ENCODE peak calls at places on chromosome 16, in seven cellular contexts. I is EH, E is nephron progenitor cell, F is ascending aorta, D is GM20000, O is GM04504, U is GM04503. L is an unnamed sample.

GRCh38 chr16:69410285-69410990 is 14.0 kb upstream of the CYB5B start:
- DNase-seq in E (no peak), I (peak), D (no peak), U (peak), F (no peak), O (no peak), L (no peak)

GRCh38 chr16:85952197-85952596 is 53.2 kb downstream of the IRF8 start:
- DNase-seq in E (no peak), I (no peak), U (no peak), F (no peak), D (no peak), O (no peak), L (no peak)

GRCh38 chr16:70684146-70685060 is 1.4 kb downstream of the MTSS2 start:
- DNase-seq in D (no peak), E (no peak), I (peak), U (no peak), O (no peak), F (no peak), L (no peak)

GRCh38 chr16:80283450-80284392 is 257.1 kb upstream of the DYNLRB2 start:
- DNase-seq in D (no peak), O (no peak), I (peak), E (no peak), U (no peak), F (no peak), L (no peak)

GRCh38 chr16:27924411-27925118 is 138.9 kb downstream of the GSG1L start:
- DNase-seq in I (no peak), O (no peak), F (no peak), E (no peak), U (no peak), D (no peak), L (no peak)

GRCh38 chr16:81779540-81780320 is 639 bp downstream of the PLCG2 start:
- DNase-seq in I (no peak), U (no peak), O (no peak), E (peak), F (no peak), D (no peak), L (no peak)

GRCh38 chr16:8355714-8356113 is 234.6 kb downstream of the TMEM114 start:
- DNase-seq in E (peak), D (no peak), O (no peak), I (no peak), U (no peak), F (no peak), L (no peak)

GRCh38 chr16:35753559-35754390 is 2294.4 kb downstream of the TP53TG3F start:
- DNase-seq in D (no peak), I (no peak), O (no peak), E (no peak), U (no peak), F (no peak), L (no peak)

GRCh38 chr16:81987706-81988105 is 23.6 kb downstream of the SDR42E1 start:
- DNase-seq in F (no peak), U (no peak), E (no peak), D (no peak), O (no peak), I (no peak), L (no peak)

GRCh38 chr16:4944333-4945281 is 7.7 kb upstream of the PPL start:
- DNase-seq in I (peak), D (no peak), F (peak), U (peak), O (peak), E (no peak), L (no peak)

GRCh38 chr16:74275031-74275636 is 21.5 kb upstream of the PSMD7 start:
- DNase-seq in D (no peak), O (no peak), I (peak), U (no peak), F (no peak), E (no peak), L (no peak)

GRCh38 chr16:5450435-5451104 is 353.0 kb upstream of the EEF2KMT start:
- DNase-seq in E (no peak), I (no peak), U (no peak), D (no peak), F (no peak), O (no peak), L (no peak)

GRCh38 chr16:27366687-27367462 is 35.1 kb upstream of the IL21R start:
- DNase-seq in E (no peak), O (no peak), F (no peak), D (peak), I (peak), U (no peak), L (no peak)

GRCh38 chr16:8678068-8678927 is 3.9 kb downstream of the ABAT start:
- DNase-seq in I (peak), O (peak), F (no peak), U (peak), E (no peak), D (no peak), L (no peak)